ENCODE peak calls at places on chromosomes 7 and 10, in five cellular contexts. D is lung, W is hepatocyte, J is progenitor cell of endocrine pancreas, L is lower leg skin. C is an unnamed sample.

GRCh38 chr10:91551856-91552255 is 81.0 kb downstream of the PPP1R3C start:
- DNase-seq in D (no peak), W (peak), L (no peak), J (no peak), C (no peak)

GRCh38 chr7:2993396-2993795 is 50.3 kb downstream of the CARD11 start:
- DNase-seq in D (no peak), J (no peak), W (no peak), L (no peak), C (no peak)

GRCh38 chr10:124829447-124830115 is 28.0 kb downstream of the ABRAXAS2 start:
- DNase-seq in W (no peak), J (no peak), L (no peak), D (no peak), C (no peak)

GRCh38 chr7:103765891-103766290 is 223.6 kb downstream of the RELN start:
- DNase-seq in J (no peak), D (no peak), L (no peak), W (no peak), C (no peak)

GRCh38 chr10:14414901-14415300 is 84.2 kb upstream of the FRMD4A start:
- DNase-seq in W (no peak), J (no peak), D (no peak), L (no peak), C (no peak)

GRCh38 chr10:42975558-42976352 is 101.1 kb upstream of the RET start:
- DNase-seq in W (no peak), D (no peak), J (no peak), L (no peak), C (no peak)

GRCh38 chr10:124983321-124983720 is 41.4 kb downstream of the ZRANB1 start:
- DNase-seq in D (no peak), W (no peak), J (no peak), L (no peak), C (no peak)

GRCh38 chr10:30943451-30943850 is 88.2 kb downstream of the ZNF438 start:
- DNase-seq in J (no peak), D (no peak), L (no peak), W (no peak), C (no peak)

GRCh38 chr10:3172081-3172445 is 519 bp downstream of the PITRM1 start:
- DNase-seq in L (no peak), W (peak), J (no peak), D (no peak), C (no peak)

GRCh38 chr10:1374901-1375804 is 319.0 kb downstream of the WDR37 start:
- DNase-seq in D (no peak), W (no peak), L (no peak), J (no peak), C (no peak)

GRCh38 chr7:73717991-73718405 is 1.5 kb downstream of the STX1A start:
- DNase-seq in J (no peak), W (peak), L (no peak), D (no peak), C (peak)

GRCh38 chr7:26688936-26689506 is 175.4 kb downstream of the SKAP2 start:
- DNase-seq in J (no peak), L (no peak), D (no peak), W (no peak), C (no peak)

GRCh38 chr10:54318470-54318869 is 482.6 kb downstream of the PCDH15 start:
- DNase-seq in D (no peak), J (no peak), L (no peak), W (no peak), C (no peak)

GRCh38 chr7:2860627-2861133 is 16.6 kb upstream of the GNA12 start:
- DNase-seq in L (no peak), J (no peak), W (no peak), D (no peak), C (no peak)

GRCh38 chr7:96097802-96098201 is 224.1 kb downstream of the SLC25A13 start:
- DNase-seq in D (no peak), J (no peak), L (no peak), W (no peak), C (no peak)

DNA sequence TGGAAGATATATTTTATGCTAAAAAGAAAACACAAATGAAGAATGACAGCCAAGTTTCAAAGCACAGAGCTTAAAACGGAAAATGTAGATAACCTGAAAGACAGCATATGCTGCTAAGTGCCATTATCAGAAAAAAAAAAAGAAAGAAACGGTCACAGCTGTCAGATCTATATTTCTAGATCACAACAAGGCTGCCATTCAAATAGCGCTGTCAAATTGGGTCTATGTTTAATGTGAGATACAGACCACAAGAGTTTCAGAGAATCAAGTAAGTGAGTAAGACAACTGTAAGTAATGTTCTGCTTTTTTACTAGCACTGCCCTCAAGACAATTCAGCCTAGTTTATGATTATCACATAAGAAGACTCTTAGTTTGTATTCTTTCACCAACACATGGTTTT is 66.1 kb upstream of the RNF148 start:
- DNase-seq in D (no peak), L (no peak), W (no peak), J (no peak), C (no peak)
- TF ChIP-seq CTCF in D (no peak), L (no peak), W (no peak), J (no peak), C (no peak)

GRCh38 chr7:156222151-156222550 is 409.9 kb upstream of the SHH start:
- DNase-seq in J (no peak), L (no peak), D (no peak), W (no peak), C (no peak)

GRCh38 chr7:156219307-156220077 is 407.2 kb upstream of the SHH start:
- DNase-seq in D (no peak), J (no peak), L (no peak), W (no peak), C (no peak)

GRCh38 chr7:156218544-156219306 is 406.5 kb upstream of the SHH start:
- DNase-seq in W (no peak), J (no peak), L (no peak), D (no peak), C (no peak)

GRCh38 chr7:156220701-156221100 is 408.4 kb upstream of the SHH start:
- DNase-seq in D (no peak), L (no peak), J (no peak), W (no peak), C (no peak)

GRCh38 chr7:156220078-156220605 is 407.9 kb upstream of the SHH start:
- DNase-seq in D (no peak), W (no peak), L (no peak), J (no peak), C (no peak)
- TF ChIP-seq CTCF in D (no peak), W (no peak), L (no peak), J (no peak), C (no peak)

GRCh38 chr7:108000875-108001758 is 1.8 kb downstream of the LAMB1 start:
- DNase-seq in L (peak), D (no peak), J (peak), W (peak), C (no peak)
- TF ChIP-seq CTCF in L (no peak), D (no peak), J (peak), W (peak), C (no peak)

DNA sequence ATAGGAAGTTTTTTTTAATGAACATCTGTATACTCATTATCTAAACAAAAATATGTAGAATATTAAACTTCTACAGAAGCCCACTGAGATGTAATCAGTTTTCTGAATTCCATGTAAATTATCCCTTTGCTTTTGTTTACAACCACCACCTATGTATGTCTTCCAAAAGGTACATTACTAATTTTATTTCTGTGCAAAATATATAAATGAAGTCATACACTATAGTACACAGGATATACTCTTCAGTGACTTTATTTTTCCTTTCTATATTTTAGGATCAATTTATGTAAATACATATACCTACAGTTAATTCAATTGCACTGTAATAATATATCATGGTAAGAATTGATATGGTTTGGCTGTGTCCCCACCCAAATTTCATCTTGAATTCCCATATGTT is 1236.9 kb downstream of the DNAJB9 start:
- DNase-seq in J (no peak), L (no peak), D (no peak), W (no peak), C (no peak)
- TF ChIP-seq CTCF in J (no peak), L (no peak), D (no peak), W (no peak), C (no peak)

DNA sequence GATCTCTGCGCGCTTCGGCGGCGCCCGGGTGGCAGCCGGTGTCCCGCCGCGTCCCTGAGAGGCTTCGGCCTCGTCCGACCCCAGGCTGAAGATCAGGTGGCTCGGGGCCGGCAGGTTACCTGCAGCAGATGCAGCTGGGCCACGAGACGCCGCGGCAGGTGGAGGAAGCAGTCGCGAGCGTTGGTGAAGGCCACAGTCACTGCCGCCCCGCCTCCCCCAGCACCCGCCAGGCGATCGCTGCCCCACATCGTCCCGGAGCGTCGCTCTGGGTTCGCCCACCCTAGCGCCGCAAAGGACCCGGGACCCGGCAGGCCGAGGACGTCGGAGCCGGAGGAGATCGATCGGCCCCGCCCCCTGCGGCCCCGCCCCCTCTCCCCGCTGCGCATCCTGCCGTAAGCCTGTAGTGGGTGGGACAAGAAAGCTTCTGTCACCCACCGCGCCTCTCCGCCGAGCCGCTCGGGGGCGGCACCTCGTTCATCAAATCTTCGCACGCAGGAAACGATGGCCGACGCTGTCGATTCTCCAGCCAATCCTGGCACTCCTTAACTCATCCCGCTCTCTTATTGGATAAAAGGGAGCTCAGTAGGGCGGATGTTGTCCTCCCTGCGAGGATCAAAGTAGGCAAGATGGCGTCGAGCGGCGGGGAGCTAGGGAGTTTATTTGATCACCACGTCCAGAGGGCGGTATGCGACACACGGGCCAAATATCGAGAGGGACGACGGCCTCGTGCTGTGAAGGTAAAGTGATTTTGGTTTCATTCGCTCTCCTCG is at the start of the genes PEX1 and RBM48:
- DNase-seq in D (peak), J (peak), L (peak), W (peak), C (peak)
- TF ChIP-seq CTCF in D (peak), J (peak), L (no peak), W (peak), C (peak)

DNA sequence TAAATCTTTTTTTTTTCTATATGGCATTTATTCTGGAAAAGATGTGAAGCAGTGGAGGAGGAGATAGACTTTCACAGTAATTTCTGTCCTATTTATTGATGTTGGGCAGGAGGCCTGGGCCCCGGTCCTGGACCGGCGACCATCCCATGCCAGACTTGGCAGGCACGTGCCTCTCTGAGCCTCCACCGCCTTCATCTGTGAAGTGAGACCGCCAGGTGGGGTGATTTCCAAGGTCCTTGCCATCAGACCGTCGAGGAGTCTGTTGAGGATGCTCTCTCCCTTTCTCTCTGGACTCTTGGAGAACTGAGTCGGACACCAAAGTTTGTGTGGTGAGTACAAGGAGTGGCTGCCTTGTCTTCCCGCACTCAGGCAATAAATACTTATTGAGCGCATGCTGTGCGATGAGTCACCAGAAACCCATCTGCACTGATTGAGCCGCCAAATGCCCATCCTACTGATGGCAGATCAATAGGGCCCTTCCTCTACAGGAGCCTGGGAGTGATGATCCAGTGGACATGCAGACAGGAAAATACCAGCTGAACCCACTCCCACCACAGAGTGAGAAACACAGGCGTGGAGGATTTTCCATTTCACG is 11.3 kb upstream of the PRKAG2 start:
- DNase-seq in D (no peak), W (no peak), L (no peak), J (no peak), C (no peak)
- TF ChIP-seq CTCF in D (no peak), W (no peak), L (no peak), J (no peak), C (no peak)